ENCODE peak calls at places on chromosomes 6 and 20, in ten cellular contexts. B is EL; Z is K562; V is CD4-positive, alpha-beta T cell; E is NK-92 treated with Interleukin-12 subunit alpha and Interleukin-12 subunit beta, amount 100 ng/mL, for 24 hours; L is GM20000; F is uterus; T is cerebellar nuclear complex; Q is naive thymus-derived CD4-positive, alpha-beta T cell; O is stimulated activated CD8-positive, alpha-beta memory T cell treated with anti-CD3 and anti-CD28 coated beads, Interleukin-7, amount 100 ng/mL, for 48 hours. G is an unnamed sample.

GRCh38 chr6:68024570-68025269 is 610.4 kb upstream of the ADGRB3 start:
- DNase-seq in B (no peak), Z (no peak), V (no peak), E (no peak), L (no peak), F (no peak), T (no peak), Q (no peak), O (no peak), G (no peak)

GRCh38 chr6:53065266-53066058 is at the start of gene FBXO9:
- DNase-seq in B (peak), Z (peak), V (peak), E (peak), L (peak), F (peak), T (peak), Q (no peak), O (peak), G (peak)

GRCh38 chr20:38143238-38143645 is 21.8 kb downstream of the TGM2 start:
- DNase-seq in B (no peak), Z (peak), V (no peak), E (no peak), L (no peak), F (no peak), T (no peak), Q (no peak), O (no peak), G (no peak)

GRCh38 chr6:112663705-112664104 is 316.6 kb downstream of the RFPL4B start:
- DNase-seq in B (no peak), Z (no peak), V (no peak), E (no peak), L (no peak), F (no peak), T (no peak), Q (no peak), O (no peak), G (peak)

GRCh38 chr6:159935065-159935464 is 33.8 kb upstream of the IGF2R start:
- DNase-seq in B (peak), Z (no peak), V (no peak), E (no peak), L (no peak), F (no peak), T (no peak), Q (no peak), O (no peak), G (peak)

GRCh38 chr6:35381132-35381531 is 38.8 kb downstream of the PPARD start:
- DNase-seq in B (peak), Z (no peak), V (no peak), E (no peak), L (no peak), F (no peak), T (no peak), Q (no peak), O (no peak), G (peak)

GRCh38 chr6:90319044-90319443 is 22.4 kb upstream of the BACH2 start:
- DNase-seq in B (peak), Z (no peak), V (no peak), E (no peak), L (no peak), F (no peak), T (no peak), Q (no peak), O (no peak), G (peak)

GRCh38 chr20:24206995-24207394 is 218.4 kb upstream of the GGTLC1 start:
- DNase-seq in B (no peak), Z (no peak), V (no peak), E (no peak), L (no peak), F (no peak), T (no peak), Q (no peak), O (no peak), G (no peak)

GRCh38 chr6:9007062-9007461 is 571.7 kb upstream of the SLC35B3 start:
- DNase-seq in B (no peak), Z (no peak), V (no peak), E (no peak), L (no peak), F (no peak), T (no peak), Q (no peak), O (no peak), G (no peak)

GRCh38 chr20:52294106-52294628 is 102.6 kb upstream of the ZFP64 start:
- DNase-seq in B (no peak), Z (no peak), V (no peak), E (no peak), L (no peak), F (no peak), T (no peak), Q (no peak), O (no peak), G (no peak)

GRCh38 chr6:51893356-51893755 is 194.1 kb downstream of the PKHD1 start:
- DNase-seq in B (no peak), Z (no peak), V (no peak), E (no peak), L (no peak), F (no peak), T (no peak), Q (no peak), O (no peak), G (no peak)

GRCh38 chr6:117487831-117488230 is 5.4 kb downstream of the DCBLD1 start:
- DNase-seq in B (peak), Z (no peak), V (no peak), E (no peak), L (no peak), F (no peak), T (no peak), Q (no peak), O (no peak), G (no peak)

GRCh38 chr6:7269816-7270215 is 43.2 kb downstream of the SSR1 start:
- DNase-seq in B (no peak), Z (no peak), V (no peak), E (no peak), L (no peak), F (no peak), T (no peak), Q (no peak), O (no peak), G (no peak)

GRCh38 chr6:99185525-99185924 is 163.9 kb downstream of the FAXC start:
- DNase-seq in B (no peak), Z (no peak), V (no peak), E (no peak), L (no peak), F (no peak), T (no peak), Q (no peak), O (no peak), G (no peak)

GRCh38 chr6:8481727-8482126 is 46.4 kb upstream of the SLC35B3 start:
- DNase-seq in B (peak), Z (no peak), V (no peak), E (no peak), L (peak), F (no peak), T (no peak), Q (no peak), O (no peak), G (no peak)

GRCh38 chr6:47221565-47221964 is 88.1 kb downstream of the TNFRSF21 start:
- DNase-seq in B (no peak), Z (no peak), V (no peak), E (no peak), L (no peak), F (no peak), T (no peak), Q (no peak), O (no peak), G (no peak)

GRCh38 chr6:36128793-36129192 is 1.5 kb upstream of the MAPK13 start:
- DNase-seq in B (no peak), Z (no peak), V (no peak), E (no peak), L (no peak), F (no peak), T (no peak), Q (no peak), O (no peak), G (no peak)

GRCh38 chr20:50348118-50348517 is 157.5 kb downstream of the CEBPB start:
- DNase-seq in B (no peak), Z (no peak), V (no peak), E (no peak), L (no peak), F (no peak), T (no peak), Q (no peak), O (no peak), G (no peak)

GRCh38 chr6:137568067-137568466 is 73.9 kb upstream of the OLIG3 start:
- DNase-seq in B (no peak), Z (no peak), V (no peak), E (no peak), L (no peak), F (no peak), T (no peak), Q (no peak), O (no peak), G (no peak)

GRCh38 chr6:48755315-48755714 is 644.3 kb upstream of the PTCHD4 start:
- DNase-seq in B (no peak), Z (no peak), V (no peak), E (no peak), L (no peak), F (no peak), T (no peak), Q (no peak), O (no peak), G (no peak)

GRCh38 chr20:13119583-13119982 is 101.5 kb upstream of the ISM1 start:
- DNase-seq in B (peak), Z (peak), V (no peak), E (no peak), L (peak), F (peak), T (peak), Q (peak), O (no peak), G (peak)

GRCh38 chr20:9590189-9590588 is 75.8 kb downstream of the LAMP5 start:
- DNase-seq in B (peak), Z (no peak), V (no peak), E (no peak), L (no peak), F (no peak), T (no peak), Q (no peak), O (no peak), G (peak)

GRCh38 chr20:1264727-1265126 is 1.4 kb upstream of the SNPH start:
- DNase-seq in B (no peak), Z (no peak), V (no peak), E (no peak), L (no peak), F (no peak), T (no peak), Q (no peak), O (no peak), G (no peak)

GRCh38 chr6:43271103-43271815 is 26.8 kb upstream of the SLC22A7 start:
- DNase-seq in B (no peak), Z (no peak), V (no peak), E (no peak), L (no peak), F (no peak), T (no peak), Q (no peak), O (no peak), G (no peak)

GRCh38 chr6:8182209-8182845 is 80.0 kb upstream of the EEF1E1 start:
- DNase-seq in B (peak), Z (no peak), V (no peak), E (no peak), L (no peak), F (no peak), T (no peak), Q (no peak), O (no peak), G (peak)

GRCh38 chr6:81241126-81241525 is 511.4 kb downstream of the TENT5A start:
- DNase-seq in B (peak), Z (no peak), V (no peak), E (no peak), L (no peak), F (no peak), T (no peak), Q (no peak), O (no peak), G (peak)

GRCh38 chr20:50196248-50196647 is 5.6 kb downstream of the CEBPB start:
- DNase-seq in B (no peak), Z (no peak), V (no peak), E (no peak), L (no peak), F (no peak), T (no peak), Q (no peak), O (no peak), G (no peak)

GRCh38 chr20:51335329-51335841 is 207.1 kb downstream of the NFATC2 start:
- DNase-seq in B (peak), Z (no peak), V (no peak), E (no peak), L (peak), F (no peak), T (no peak), Q (no peak), O (no peak), G (peak)

GRCh38 chr20:54203281-54203680 is 4.6 kb upstream of the PFDN4 start:
- DNase-seq in B (no peak), Z (no peak), V (no peak), E (no peak), L (no peak), F (no peak), T (no peak), Q (no peak), O (no peak), G (no peak)

G was measured in foreskin fibroblast.